ENCODE peak calls at places on chromosomes 6 and 20, in four cellular contexts. U is cardiac fibroblast, X is endothelial cell, Q is astrocyte of the spinal cord. W is an unnamed sample.

GRCh38 chr6:84033523-84034451 is at the start of gene MRAP2:
- DNase-seq in U (peak; percentile 23), X (peak; percentile 51), Q (peak; percentile 6), W (no peak)

GRCh38 chr6:4640139-4640538 is 136.1 kb upstream of the CDYL start:
- DNase-seq in U (peak; percentile 69), X (no peak), Q (no peak), W (no peak)

GRCh38 chr6:25968769-25969168 is 6.2 kb downstream of the TRIM38 start:
- DNase-seq in U (peak; percentile 33), X (no peak), Q (no peak), W (peak; percentile 41)

GRCh38 chr6:18823782-18824386 is 436.7 kb downstream of the RNF144B start:
- DNase-seq in U (peak; percentile 51), X (peak; percentile 48), Q (peak; percentile 11), W (peak; percentile 11)

GRCh38 chr20:58392286-58392685 is 3.3 kb downstream of the VAPB start:
- DNase-seq in U (no peak), X (no peak), Q (no peak), W (no peak)

GRCh38 chr6:74579794-74580193 is 626.1 kb downstream of the COL12A1 start:
- DNase-seq in U (no peak), X (no peak), Q (no peak), W (no peak)

GRCh38 chr6:88490865-88491264 is 324.7 kb upstream of the CNR1 start:
- DNase-seq in U (peak; percentile 92), X (no peak), Q (peak; percentile 77), W (peak; percentile 35)

GRCh38 chr6:140744648-140745320 is 1370.3 kb upstream of the CITED2 start:
- DNase-seq in U (peak; percentile 86), X (no peak), Q (peak; percentile 76), W (peak; percentile 63)

GRCh38 chr6:87154641-87155271 is 609 bp upstream of the ZNF292 start:
- DNase-seq in U (peak; percentile 87), X (no peak), Q (peak; percentile 82), W (peak; percentile 88)

GRCh38 chr6:47308674-47309325 is 905 bp downstream of the TNFRSF21 start:
- DNase-seq in U (peak; percentile 60), X (peak; percentile 33), Q (peak; percentile 58), W (peak; percentile 58)

GRCh38 chr6:143513410-143513809 is 1.9 kb upstream of the FUCA2 start:
- DNase-seq in U (no peak), X (peak; percentile 38), Q (no peak), W (no peak)

GRCh38 chr20:48843125-48843806 is 15.5 kb upstream of the PREX1 start:
- DNase-seq in U (no peak), X (no peak), Q (no peak), W (no peak)

GRCh38 chr6:15989397-15989796 is 139.5 kb upstream of the MYLIP start:
- DNase-seq in U (no peak), X (no peak), Q (no peak), W (no peak)

GRCh38 chr6:13383280-13384163 is 55.2 kb upstream of the TBC1D7 start:
- DNase-seq in U (peak; percentile 27), X (no peak), Q (no peak), W (no peak)
- TF ChIP-seq CTCF in U (no peak), X (no peak), Q (peak; percentile 7), W (peak; percentile 14)

GRCh38 chr20:1802385-1803215 is 92.6 kb upstream of the SIRPA start:
- DNase-seq in U (peak; percentile 74), X (peak; percentile 86), Q (peak; percentile 70), W (peak; percentile 51)
- TF ChIP-seq CTCF in U (peak; percentile 74), X (peak; percentile 32), Q (peak; percentile 68), W (peak; percentile 69)

DNA sequence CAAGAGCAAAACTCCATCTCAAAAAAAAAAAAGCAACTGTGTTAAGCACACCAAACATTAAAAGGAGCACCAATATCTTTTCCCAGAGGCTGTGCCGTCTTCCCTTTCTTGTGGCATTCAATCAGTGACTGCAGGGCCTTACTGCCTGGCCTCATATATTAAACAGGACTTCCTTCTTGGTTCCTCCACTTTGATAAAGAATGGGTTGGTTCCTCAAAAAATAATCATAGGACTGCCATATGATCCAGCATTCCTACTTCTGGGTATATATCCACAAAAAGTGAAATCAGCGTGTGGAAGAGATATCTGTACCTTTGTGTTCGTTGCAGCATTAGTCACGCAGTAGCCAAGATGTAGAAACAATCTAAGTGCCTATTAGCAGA is 40.3 kb upstream of the GFOD1 start:
- DNase-seq in U (no peak), X (no peak), Q (no peak), W (no peak)
- TF ChIP-seq CTCF in U (no peak), X (no peak), Q (no peak), W (no peak)

GRCh38 chr6:159969204-159969912 is 476 bp downstream of the IGF2R start:
- DNase-seq in U (peak; percentile 43), X (peak; percentile 65), Q (peak; percentile 58), W (peak; percentile 59)

GRCh38 chr6:159970659-159971063 is 1.8 kb downstream of the IGF2R start:
- DNase-seq in U (no peak), X (no peak), Q (no peak), W (no peak)

GRCh38 chr6:159966981-159967380 is 1.9 kb upstream of the IGF2R start:
- DNase-seq in U (no peak), X (no peak), Q (no peak), W (peak; percentile 66)

GRCh38 chr6:159969921-159970320 is 1.0 kb downstream of the IGF2R start:
- DNase-seq in U (peak; percentile 84), X (peak; percentile 50), Q (peak; percentile 78), W (peak; percentile 68)

GRCh38 chr6:159968295-159969203 is at the start of gene IGF2R:
- DNase-seq in U (peak; percentile 86), X (peak; percentile 86), Q (peak; percentile 89), W (peak; percentile 96)
- TF ChIP-seq CTCF in U (peak; percentile 14), X (peak; percentile 18), Q (peak; percentile 16), W (peak; percentile 13)

GRCh38 chr6:95248501-95248900 is 328.8 kb upstream of the MANEA start:
- DNase-seq in U (peak; percentile 29), X (no peak), Q (no peak), W (no peak)
- TF ChIP-seq CTCF in U (no peak), X (no peak), Q (no peak), W (no peak)

GRCh38 chr6:107124934-107125348 is 9.6 kb upstream of the BEND3 start:
- DNase-seq in U (no peak), X (no peak), Q (no peak), W (no peak)

GRCh38 chr6:107122748-107123147 is 7.4 kb upstream of the BEND3 start:
- DNase-seq in U (no peak), X (no peak), Q (no peak), W (no peak)

GRCh38 chr6:107121266-107121665 is 6.0 kb upstream of the BEND3 start:
- DNase-seq in U (no peak), X (no peak), Q (no peak), W (no peak)

GRCh38 chr6:107121964-107122495 is 6.7 kb upstream of the BEND3 start:
- DNase-seq in U (no peak), X (no peak), Q (no peak), W (no peak)

GRCh38 chr6:107123501-107123900 is 8.2 kb upstream of the BEND3 start:
- DNase-seq in U (no peak), X (no peak), Q (no peak), W (no peak)
- TF ChIP-seq CTCF in U (no peak), X (no peak), Q (no peak), W (no peak)

GRCh38 chr6:1858865-1859264 is 249.2 kb downstream of the FOXC1 start:
- DNase-seq in U (no peak), X (no peak), Q (no peak), W (no peak)

GRCh38 chr6:1854296-1854695 is 244.6 kb downstream of the FOXC1 start:
- DNase-seq in U (no peak), X (no peak), Q (no peak), W (no peak)

GRCh38 chr6:1855890-1856289 is 246.2 kb downstream of the FOXC1 start:
- DNase-seq in U (no peak), X (no peak), Q (no peak), W (no peak)

GRCh38 chr6:1858191-1858590 is 248.5 kb downstream of the FOXC1 start:
- DNase-seq in U (no peak), X (no peak), Q (no peak), W (peak; percentile 16)

DNA sequence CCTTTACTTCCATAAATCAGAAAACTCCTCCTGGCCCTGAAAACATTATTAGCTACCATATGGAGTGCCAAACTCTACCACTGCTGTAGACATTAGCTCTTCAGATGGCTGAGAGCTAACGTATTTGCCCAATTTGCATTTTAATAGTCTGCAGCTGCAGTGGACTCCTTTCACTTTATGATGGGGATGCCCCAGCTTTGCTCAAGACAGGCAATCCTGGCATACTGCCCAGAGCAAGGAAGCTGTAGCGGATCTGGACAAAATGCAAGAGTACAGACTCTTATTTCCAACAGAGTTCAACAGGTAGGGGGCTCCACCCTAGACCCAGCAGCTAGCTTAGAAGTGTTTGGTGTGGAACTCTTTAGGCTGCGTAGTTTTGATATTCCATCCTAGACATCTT is 246.7 kb downstream of the FOXC1 start:
- DNase-seq in U (peak; percentile 61), X (no peak), Q (peak; percentile 72), W (peak; percentile 76)
- TF ChIP-seq CTCF in U (no peak), X (no peak), Q (no peak), W (no peak)

GRCh38 chr20:43840382-43841070 is 74.1 kb upstream of the TOX2 start:
- DNase-seq in U (peak; percentile 37), X (peak; percentile 17), Q (no peak), W (no peak)
- TF ChIP-seq CTCF in U (peak; percentile 57), X (no peak), Q (peak; percentile 56), W (peak; percentile 41)